ENCODE peak calls at places on chromosomes 16 and 17, in eight cellular contexts. One of them, this sample, is unnamed.

GRCh38 chr16:15621456-15621855 is 21.5 kb downstream of the MARF1 start:
- DNase-seq in spleen: no peak
- DNase-seq in prostate gland: no peak
- DNase-seq in HCT116: no peak
- DNase-seq in esophagus muscularis mucosa: no peak
- DNase-seq in breast epithelium: no peak
- DNase-seq in upper lobe of left lung: no peak
- DNase-seq in stomach: no peak
- DNase-seq in this sample: no peak

GRCh38 chr16:14284930-14285541 is 213.9 kb downstream of the MRTFB start:
- DNase-seq in spleen: no peak
- DNase-seq in prostate gland: no peak
- DNase-seq in HCT116: peak
- DNase-seq in upper lobe of left lung: peak
- DNase-seq in esophagus muscularis mucosa: no peak
- DNase-seq in breast epithelium: peak
- DNase-seq in stomach: peak
- DNase-seq in this sample: peak

GRCh38 chr17:151886-152859 is 14.8 kb downstream of the SCGB1C2 start:
- DNase-seq in prostate gland: no peak
- DNase-seq in upper lobe of left lung: no peak
- DNase-seq in esophagus muscularis mucosa: no peak
- DNase-seq in stomach: no peak
- DNase-seq in spleen: peak
- DNase-seq in breast epithelium: no peak
- DNase-seq in HCT116: no peak
- DNase-seq in this sample: no peak

GRCh38 chr17:3572231-3572630 is 14.6 kb upstream of the TRPV3 start:
- DNase-seq in esophagus muscularis mucosa: no peak
- DNase-seq in HCT116: no peak
- DNase-seq in prostate gland: no peak
- DNase-seq in upper lobe of left lung: no peak
- DNase-seq in breast epithelium: no peak
- DNase-seq in spleen: no peak
- DNase-seq in stomach: no peak
- DNase-seq in this sample: no peak

GRCh38 chr17:13086142-13086769 is 68.4 kb upstream of the ELAC2 start:
- DNase-seq in HCT116: no peak
- DNase-seq in spleen: no peak
- DNase-seq in upper lobe of left lung: no peak
- DNase-seq in stomach: no peak
- DNase-seq in breast epithelium: no peak
- DNase-seq in prostate gland: no peak
- DNase-seq in esophagus muscularis mucosa: no peak
- DNase-seq in this sample: no peak

GRCh38 chr17:50725769-50726655 is 6.6 kb downstream of the LUC7L3 start:
- DNase-seq in prostate gland: no peak
- DNase-seq in spleen: no peak
- DNase-seq in stomach: no peak
- DNase-seq in breast epithelium: no peak
- DNase-seq in HCT116: no peak
- DNase-seq in upper lobe of left lung: no peak
- DNase-seq in esophagus muscularis mucosa: peak
- DNase-seq in this sample: no peak

GRCh38 chr17:48641541-48642058 is 15.4 kb upstream of the HOXB9 start:
- DNase-seq in stomach: no peak
- DNase-seq in esophagus muscularis mucosa: no peak
- DNase-seq in breast epithelium: no peak
- DNase-seq in prostate gland: no peak
- DNase-seq in upper lobe of left lung: no peak
- DNase-seq in HCT116: no peak
- DNase-seq in spleen: no peak
- DNase-seq in this sample: no peak

GRCh38 chr16:84477661-84478060 is 26.8 kb downstream of the MEAK7 start:
- DNase-seq in prostate gland: no peak
- DNase-seq in esophagus muscularis mucosa: no peak
- DNase-seq in HCT116: no peak
- DNase-seq in breast epithelium: no peak
- DNase-seq in stomach: peak
- DNase-seq in upper lobe of left lung: peak
- DNase-seq in spleen: peak
- DNase-seq in this sample: no peak

GRCh38 chr17:48406936-48407567 is 23.0 kb downstream of the SKAP1 start:
- DNase-seq in prostate gland: no peak
- DNase-seq in breast epithelium: no peak
- DNase-seq in spleen: no peak
- DNase-seq in upper lobe of left lung: no peak
- DNase-seq in stomach: no peak
- DNase-seq in esophagus muscularis mucosa: no peak
- DNase-seq in HCT116: no peak
- DNase-seq in this sample: no peak

GRCh38 chr17:42744283-42744805 is 496 bp downstream of the EZH1 start:
- DNase-seq in upper lobe of left lung: peak
- DNase-seq in spleen: no peak
- DNase-seq in prostate gland: peak
- DNase-seq in breast epithelium: peak
- DNase-seq in HCT116: peak
- DNase-seq in esophagus muscularis mucosa: peak
- DNase-seq in stomach: peak
- DNase-seq in this sample: peak

GRCh38 chr16:1486551-1487390 is 2.0 kb downstream of the PTX4 start:
- DNase-seq in spleen: no peak
- DNase-seq in stomach: no peak
- DNase-seq in breast epithelium: no peak
- DNase-seq in prostate gland: no peak
- DNase-seq in esophagus muscularis mucosa: no peak
- DNase-seq in upper lobe of left lung: no peak
- DNase-seq in HCT116: no peak
- DNase-seq in this sample: no peak

GRCh38 chr16:456891-457483 is 31.5 kb downstream of the RAB11FIP3 start:
- DNase-seq in breast epithelium: no peak
- DNase-seq in spleen: no peak
- DNase-seq in prostate gland: peak
- DNase-seq in HCT116: no peak
- DNase-seq in upper lobe of left lung: no peak
- DNase-seq in stomach: peak
- DNase-seq in esophagus muscularis mucosa: no peak
- DNase-seq in this sample: no peak

GRCh38 chr16:1745900-1746692 is 25.2 kb downstream of the NME3 start:
- DNase-seq in esophagus muscularis mucosa: no peak
- DNase-seq in spleen: no peak
- DNase-seq in stomach: no peak
- DNase-seq in upper lobe of left lung: no peak
- DNase-seq in prostate gland: no peak
- DNase-seq in breast epithelium: no peak
- DNase-seq in HCT116: no peak
- DNase-seq in this sample: no peak

GRCh38 chr17:66306413-66306812 is 4.0 kb downstream of the PRKCA start:
- DNase-seq in HCT116: no peak
- DNase-seq in spleen: no peak
- DNase-seq in esophagus muscularis mucosa: no peak
- DNase-seq in upper lobe of left lung: no peak
- DNase-seq in stomach: no peak
- DNase-seq in prostate gland: no peak
- DNase-seq in breast epithelium: no peak
- DNase-seq in this sample: no peak

GRCh38 chr17:44900894-44901293 is 1.6 kb upstream of the EFTUD2 start:
- DNase-seq in prostate gland: no peak
- DNase-seq in stomach: no peak
- DNase-seq in esophagus muscularis mucosa: no peak
- DNase-seq in spleen: no peak
- DNase-seq in breast epithelium: no peak
- DNase-seq in upper lobe of left lung: no peak
- DNase-seq in HCT116: no peak
- DNase-seq in this sample: no peak

GRCh38 chr16:68644715-68645493 is at the start of gene CDH3:
- DNase-seq in spleen: no peak
- DNase-seq in breast epithelium: peak
- DNase-seq in prostate gland: peak
- DNase-seq in HCT116: peak
- DNase-seq in esophagus muscularis mucosa: no peak
- DNase-seq in upper lobe of left lung: peak
- DNase-seq in stomach: peak
- DNase-seq in this sample: peak

GRCh38 chr16:79261461-79261860 is 339.1 kb downstream of the MAF start:
- DNase-seq in prostate gland: no peak
- DNase-seq in spleen: peak
- DNase-seq in HCT116: no peak
- DNase-seq in breast epithelium: no peak
- DNase-seq in esophagus muscularis mucosa: no peak
- DNase-seq in stomach: peak
- DNase-seq in upper lobe of left lung: peak
- DNase-seq in this sample: peak

GRCh38 chr16:81716478-81717210 is 62.4 kb upstream of the PLCG2 start:
- DNase-seq in breast epithelium: no peak
- DNase-seq in stomach: no peak
- DNase-seq in esophagus muscularis mucosa: no peak
- DNase-seq in upper lobe of left lung: no peak
- DNase-seq in prostate gland: no peak
- DNase-seq in HCT116: no peak
- DNase-seq in spleen: peak
- DNase-seq in this sample: no peak

GRCh38 chr16:89004209-89004831 is 27.3 kb upstream of the CBFA2T3 start:
- DNase-seq in esophagus muscularis mucosa: no peak
- DNase-seq in spleen: peak
- DNase-seq in stomach: no peak
- DNase-seq in prostate gland: no peak
- DNase-seq in HCT116: no peak
- DNase-seq in upper lobe of left lung: peak
- DNase-seq in breast epithelium: no peak
- DNase-seq in this sample: no peak
- TF ChIP-seq POLR2AphosphoS5 in esophagus muscularis mucosa: no peak
- TF ChIP-seq POLR2AphosphoS5 in spleen: peak
- TF ChIP-seq POLR2AphosphoS5 in stomach: no peak
- TF ChIP-seq POLR2AphosphoS5 in prostate gland: no peak
- TF ChIP-seq POLR2AphosphoS5 in HCT116: no peak
- TF ChIP-seq POLR2AphosphoS5 in upper lobe of left lung: no peak
- TF ChIP-seq POLR2AphosphoS5 in breast epithelium: no peak
- TF ChIP-seq POLR2AphosphoS5 in this sample: no peak

DNA sequence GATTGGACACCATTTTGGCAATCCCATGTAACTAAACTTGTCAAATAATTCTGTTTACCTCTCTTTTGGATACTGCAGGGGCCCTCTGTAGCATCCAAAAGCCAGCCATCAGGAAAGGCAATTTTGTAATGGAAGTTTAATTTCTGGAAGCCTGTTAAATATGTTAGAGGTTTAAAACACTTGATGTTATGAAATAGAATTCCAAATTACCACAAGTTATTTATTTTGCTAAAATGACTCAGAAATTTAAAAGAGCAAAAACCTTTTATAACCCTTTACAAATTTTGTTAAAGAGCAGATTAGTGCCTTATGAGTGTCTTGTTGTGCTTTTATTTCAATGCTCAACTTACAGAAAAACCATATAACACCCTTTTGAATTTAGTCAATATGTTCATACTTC is 20.0 kb upstream of the TNFSF12 start:
- DNase-seq in breast epithelium: no peak
- DNase-seq in upper lobe of left lung: no peak
- DNase-seq in HCT116: no peak
- DNase-seq in prostate gland: no peak
- DNase-seq in spleen: no peak
- DNase-seq in esophagus muscularis mucosa: no peak
- DNase-seq in stomach: no peak
- DNase-seq in this sample: no peak
- TF ChIP-seq POLR2A in breast epithelium: no peak
- TF ChIP-seq POLR2A in upper lobe of left lung: no peak
- TF ChIP-seq POLR2A in HCT116: no peak
- TF ChIP-seq POLR2A in prostate gland: no peak
- TF ChIP-seq POLR2A in spleen: no peak
- TF ChIP-seq POLR2A in esophagus muscularis mucosa: no peak
- TF ChIP-seq POLR2A in stomach: no peak
- TF ChIP-seq POLR2A in this sample: no peak

GRCh38 chr16:46882940-46883307 is 1.2 kb upstream of the GPT2 start:
- DNase-seq in breast epithelium: no peak
- DNase-seq in prostate gland: no peak
- DNase-seq in stomach: no peak
- DNase-seq in spleen: no peak
- DNase-seq in HCT116: no peak
- DNase-seq in upper lobe of left lung: no peak
- DNase-seq in esophagus muscularis mucosa: no peak
- DNase-seq in this sample: no peak
- H3K4me3 ChIP-seq in breast epithelium: no peak
- H3K4me3 ChIP-seq in prostate gland: no peak
- H3K4me3 ChIP-seq in stomach: peak
- H3K4me3 ChIP-seq in spleen: no peak
- H3K4me3 ChIP-seq in HCT116: no peak
- H3K4me3 ChIP-seq in upper lobe of left lung: no peak
- H3K4me3 ChIP-seq in esophagus muscularis mucosa: no peak
- H3K4me3 ChIP-seq in this sample: no peak

GRCh38 chr17:30170415-30170987 is 53.9 kb downstream of the NSRP1 start:
- DNase-seq in HCT116: no peak
- DNase-seq in breast epithelium: no peak
- DNase-seq in prostate gland: no peak
- DNase-seq in esophagus muscularis mucosa: no peak
- DNase-seq in upper lobe of left lung: no peak
- DNase-seq in spleen: no peak
- DNase-seq in stomach: no peak
- DNase-seq in this sample: no peak
- TF ChIP-seq POLR2AphosphoS5 in HCT116: no peak
- TF ChIP-seq POLR2AphosphoS5 in breast epithelium: no peak
- TF ChIP-seq POLR2AphosphoS5 in prostate gland: no peak
- TF ChIP-seq POLR2AphosphoS5 in esophagus muscularis mucosa: no peak
- TF ChIP-seq POLR2AphosphoS5 in upper lobe of left lung: no peak
- TF ChIP-seq POLR2AphosphoS5 in spleen: no peak
- TF ChIP-seq POLR2AphosphoS5 in stomach: no peak
- TF ChIP-seq POLR2AphosphoS5 in this sample: no peak

This sample was measured in transverse colon.